ENCODE peak calls at places on chromosomes 11 and 22, in five cellular contexts. Q is activated CD4-positive, alpha-beta T cell treated with anti-CD3 and anti-CD28 coated beads, Interleukin-2, amount 50 U/mL, for 48 hours; F is GM04503; O is NCI-H1092; J is activated T-cell treated with anti-CD3 and anti-CD28 coated beads, Interleukin-2, amount 50 U/mL, for 72 hours. K is an unnamed sample.

GRCh38 chr11:101894505-101894904 is 20.3 kb upstream of the CEP126 start:
- DNase-seq in Q (no peak), F (no peak), O (no peak), J (no peak), K (no peak)

GRCh38 chr22:23070418-23071162 is at the start of gene GNAZ:
- DNase-seq in Q (peak), F (no peak), O (no peak), J (no peak), K (peak)

GRCh38 chr11:79437981-79438630 is 2.7 kb downstream of the TENM4 start:
- DNase-seq in Q (no peak), F (no peak), O (no peak), J (no peak), K (no peak)

GRCh38 chr11:12319734-12320387 is 57.5 kb upstream of the PARVA start:
- DNase-seq in Q (no peak), F (no peak), O (peak), J (no peak), K (no peak)

GRCh38 chr11:122104381-122104780 is 11.6 kb downstream of the BLID start:
- DNase-seq in Q (no peak), F (no peak), O (no peak), J (no peak), K (no peak)

GRCh38 chr22:19723990-19724827 is 870 bp downstream of the GP1BB start:
- DNase-seq in Q (peak), F (no peak), O (no peak), J (peak), K (peak)

GRCh38 chr11:77100166-77101042 is 2.2 kb upstream of the OMP start:
- DNase-seq in Q (no peak), F (no peak), O (no peak), J (no peak), K (no peak)

GRCh38 chr11:119422505-119423416 is at the start of gene THY1:
- DNase-seq in Q (no peak), F (no peak), O (peak), J (peak), K (peak)